ENCODE peak calls at places on chromosomes 6 and 20, in eight cellular contexts. X is DND-41, G is GM23338, D is fibroblast of lung, Q is HCT116, H is H1, K is mammary epithelial cell, O is PC-3. L is an unnamed sample. For H3K79me2, the result is how much of the 10 kb centered on the place peaks cover.

GRCh38 chr20:24670981-24671380 is 201.6 kb downstream of the SYNDIG1 start:
- DNase-seq in X (no peak), G (no peak), D (no peak), Q (no peak), H (no peak), K (no peak), O (no peak), L (peak)

GRCh38 chr20:41365785-41366545 is 653 bp downstream of the EMILIN3 start:
- DNase-seq in X (no peak), G (peak), D (no peak), Q (no peak), H (peak), K (no peak), O (no peak), L (peak)

GRCh38 chr6:153702671-153703070 is 336.4 kb upstream of the OPRM1 start:
- DNase-seq in X (no peak), G (no peak), D (no peak), Q (no peak), H (no peak), K (no peak), O (peak), L (no peak)

GRCh38 chr6:34663887-34664269 is 32.7 kb downstream of the ILRUN start:
- DNase-seq in X (no peak), G (no peak), D (peak), Q (no peak), H (no peak), K (no peak), O (no peak), L (no peak)

GRCh38 chr6:142913511-142914047 is 31.4 kb downstream of the HIVEP2 start:
- DNase-seq in X (peak), G (no peak), D (no peak), Q (no peak), H (no peak), K (no peak), O (no peak), L (no peak)

GRCh38 chr20:51347871-51348270 is 194.6 kb downstream of the NFATC2 start:
- DNase-seq in X (no peak), G (no peak), D (no peak), Q (no peak), H (no peak), K (no peak), O (no peak), L (no peak)

GRCh38 chr20:17898548-17898994 is 70.0 kb downstream of the SNX5 start:
- DNase-seq in X (peak), G (peak), D (peak), Q (peak), H (peak), K (peak), O (peak), L (peak)

GRCh38 chr6:156828280-156828703 is 51.1 kb downstream of the ARID1B start:
- DNase-seq in X (no peak), G (no peak), D (peak), Q (peak), H (no peak), K (peak), O (peak), L (peak)

GRCh38 chr20:1844723-1845523 is 50.3 kb upstream of the SIRPA start:
- DNase-seq in X (no peak), G (no peak), D (peak), Q (no peak), H (no peak), K (no peak), O (no peak), L (no peak)

GRCh38 chr6:53263915-53264314 is 84.8 kb downstream of the ELOVL5 start:
- DNase-seq in X (no peak), G (no peak), D (peak), Q (no peak), H (no peak), K (no peak), O (no peak), L (peak)

GRCh38 chr6:118744261-118744941 is 93.0 kb upstream of the CEP85L start:
- DNase-seq in X (no peak), G (no peak), D (peak), Q (no peak), H (no peak), K (peak), O (no peak), L (peak)

GRCh38 chr6:56329296-56330050 is 82.1 kb upstream of the COL21A1 start:
- DNase-seq in X (no peak), G (no peak), D (peak), Q (no peak), H (no peak), K (no peak), O (no peak), L (peak)

GRCh38 chr6:113457156-113457555 is 400.0 kb upstream of the MARCKS start:
- DNase-seq in X (no peak), G (no peak), D (peak), Q (no peak), H (no peak), K (no peak), O (no peak), L (peak)

GRCh38 chr20:9068896-9069663 is at the start of gene PLCB4:
- DNase-seq in X (peak), G (peak), D (peak), Q (no peak), H (peak), K (peak), O (peak), L (peak)

GRCh38 chr20:48912065-48912464 is 9.4 kb upstream of the ARFGEF2 start:
- DNase-seq in X (no peak), G (no peak), D (no peak), Q (no peak), H (no peak), K (no peak), O (no peak), L (no peak)

GRCh38 chr6:157921685-157922367 is 59.8 kb upstream of the SYNJ2 start:
- DNase-seq in X (no peak), G (no peak), D (peak), Q (no peak), H (no peak), K (no peak), O (no peak), L (peak)

GRCh38 chr20:23245553-23246128 is 105.0 kb upstream of the NXT1 start:
- DNase-seq in X (peak), G (peak), D (peak), Q (no peak), H (peak), K (peak), O (peak), L (no peak)

GRCh38 chr20:5770240-5770986 is 20.2 kb downstream of the SHLD1 start:
- DNase-seq in X (no peak), G (no peak), D (no peak), Q (no peak), H (no peak), K (no peak), O (no peak), L (no peak)

GRCh38 chr6:161088676-161089328 is 97.2 kb downstream of the MAP3K4 start:
- DNase-seq in X (peak), G (peak), D (peak), Q (no peak), H (no peak), K (no peak), O (no peak), L (peak)

GRCh38 chr6:159110013-159110412 is 59.2 kb upstream of the FNDC1 start:
- DNase-seq in X (peak), G (peak), D (peak), Q (peak), H (peak), K (peak), O (peak), L (peak)

GRCh38 chr20:2220298-2220697 is 75.5 kb upstream of the TGM3 start:
- DNase-seq in X (no peak), G (no peak), D (no peak), Q (no peak), H (no peak), K (no peak), O (no peak), L (no peak)

GRCh38 chr6:85468326-85468725 is 18.4 kb downstream of the NT5E start:
- DNase-seq in X (no peak), G (no peak), D (no peak), Q (no peak), H (no peak), K (peak), O (no peak), L (no peak)

GRCh38 chr6:5173862-5174643 is 86.7 kb downstream of the LYRM4 start:
- DNase-seq in X (peak), G (peak), D (peak), Q (no peak), H (no peak), K (no peak), O (no peak), L (no peak)

GRCh38 chr20:46078954-46079353 is 10.8 kb downstream of the NCOA5 start:
- DNase-seq in X (no peak), G (no peak), D (no peak), Q (no peak), H (no peak), K (no peak), O (no peak), L (no peak)
- H3K79me2 ChIP-seq in X (half or more), G (half or more), D (half or more), Q (half or more), H (half or more), K (half or more), O (half or more), L (half or more)

DNA sequence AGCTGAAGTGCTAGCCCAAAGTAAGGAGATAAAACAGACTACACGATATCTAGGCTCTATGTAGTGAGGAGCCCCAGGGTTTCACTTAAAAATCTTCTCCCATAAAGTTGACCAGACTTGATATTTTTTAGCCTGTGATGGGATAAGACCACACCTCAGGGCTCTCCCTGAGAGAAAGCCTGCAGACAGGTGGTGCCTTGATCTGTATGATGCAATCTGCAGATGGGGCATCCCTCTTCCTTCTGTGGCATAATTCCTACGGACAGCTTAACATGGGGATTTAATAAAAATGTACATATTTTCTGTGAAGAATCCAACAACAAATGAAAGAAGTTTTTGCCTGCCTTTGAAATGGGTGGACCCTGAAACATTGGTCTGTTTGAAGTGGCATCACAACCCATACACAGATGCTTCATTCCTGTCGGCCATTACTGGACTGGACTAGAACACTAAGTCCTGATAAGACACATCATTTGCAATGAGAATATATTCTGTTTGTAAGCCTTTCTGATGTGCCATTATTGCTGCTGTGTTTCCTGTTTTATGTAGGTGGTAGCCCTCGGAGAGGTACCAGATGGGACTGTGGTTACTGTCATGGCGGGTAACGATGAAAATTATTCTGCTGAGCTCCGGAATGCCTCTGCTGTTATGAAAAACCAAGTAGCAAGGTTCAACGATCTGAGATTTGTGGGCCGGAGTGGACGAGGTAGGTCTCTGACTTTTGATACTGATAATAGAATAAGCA is 53.8 kb upstream of the SUPT3H start:
- DNase-seq in X (no peak), G (no peak), D (no peak), Q (no peak), H (no peak), K (no peak), O (no peak), L (no peak)
- H3K79me2 ChIP-seq in X (under half), G (under half), D (under half), Q (under half), H (under half), K (under half), O (under half), L (half or more)

DNA sequence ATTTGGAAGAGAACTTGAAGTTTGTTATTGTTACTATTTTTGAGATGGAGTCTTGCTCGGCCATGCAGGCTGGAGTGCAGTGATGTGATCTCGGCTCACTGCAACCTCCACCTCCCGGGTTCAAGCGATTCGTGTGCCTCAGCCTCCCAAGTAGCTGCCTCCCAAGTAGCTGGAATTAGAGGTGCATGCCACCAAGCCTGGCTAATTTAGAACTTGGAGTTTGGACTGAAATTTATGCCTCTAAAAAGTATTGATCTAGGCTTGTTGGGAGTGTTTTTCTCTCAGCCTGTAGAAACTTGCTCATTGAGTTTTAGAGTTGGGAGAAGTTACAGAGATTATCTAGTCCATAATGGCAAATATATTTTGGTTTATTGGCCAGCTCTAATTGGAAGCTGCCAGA is 4.1 kb downstream of the ITCH start:
- DNase-seq in X (no peak), G (no peak), D (no peak), Q (no peak), H (no peak), K (no peak), O (no peak), L (no peak)
- H3K79me2 ChIP-seq in X (half or more), G (half or more), D (half or more), Q (half or more), H (half or more), K (half or more), O (half or more), L (half or more)

GRCh38 chr6:20437639-20438038 is 36.0 kb downstream of the E2F3 start:
- DNase-seq in X (no peak), G (no peak), D (no peak), Q (no peak), H (no peak), K (no peak), O (no peak), L (no peak)

GRCh38 chr6:20439558-20439957 is 37.9 kb downstream of the E2F3 start:
- DNase-seq in X (no peak), G (no peak), D (no peak), Q (no peak), H (no peak), K (no peak), O (no peak), L (no peak)

GRCh38 chr6:20440291-20440690 is 38.6 kb downstream of the E2F3 start:
- DNase-seq in X (no peak), G (no peak), D (no peak), Q (no peak), H (no peak), K (no peak), O (no peak), L (peak)

GRCh38 chr6:20436719-20437118 is 35.0 kb downstream of the E2F3 start:
- DNase-seq in X (no peak), G (no peak), D (no peak), Q (no peak), H (no peak), K (no peak), O (no peak), L (no peak)

DNA sequence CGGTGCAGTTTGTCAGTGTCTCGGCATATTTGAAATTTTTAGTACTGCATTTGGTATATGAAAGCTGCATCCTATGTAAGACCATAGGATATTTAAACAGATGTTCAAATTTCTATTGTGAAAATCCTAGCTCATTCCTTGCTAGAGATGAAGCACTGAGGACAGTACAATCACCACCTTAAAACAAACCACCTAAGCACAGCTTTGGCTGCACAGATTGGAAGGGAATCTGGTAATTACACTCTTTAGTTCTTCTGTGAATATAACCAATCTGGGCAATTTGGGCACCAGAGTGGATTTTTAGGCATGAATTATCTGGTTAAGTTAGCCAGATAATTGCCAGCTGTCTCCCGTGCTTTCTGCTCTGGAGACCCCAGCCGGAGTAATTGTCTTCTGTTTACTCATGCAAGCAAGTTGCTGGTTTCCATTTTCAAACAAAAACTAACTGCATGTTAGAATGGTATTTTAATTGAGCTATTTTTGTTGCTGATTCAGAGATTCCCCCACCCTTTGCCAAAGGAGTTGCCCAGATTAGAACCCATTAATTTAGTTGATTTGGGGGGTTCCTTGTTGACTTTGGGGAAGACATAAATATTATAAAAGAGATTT is 36.9 kb downstream of the E2F3 start:
- DNase-seq in X (no peak), G (no peak), D (no peak), Q (no peak), H (no peak), K (no peak), O (no peak), L (peak)
- H3K79me2 ChIP-seq in X (half or more), G (half or more), D (under half), Q (half or more), H (half or more), K (half or more), O (half or more), L (half or more)

GRCh38 chr6:169234634-169235033 is 19.0 kb downstream of the THBS2 start:
- DNase-seq in X (no peak), G (no peak), D (no peak), Q (no peak), H (no peak), K (no peak), O (no peak), L (no peak)

GRCh38 chr6:169231790-169232506 is 21.7 kb downstream of the THBS2 start:
- DNase-seq in X (no peak), G (no peak), D (no peak), Q (no peak), H (peak), K (no peak), O (no peak), L (no peak)

GRCh38 chr6:169232507-169232931 is 21.1 kb downstream of the THBS2 start:
- DNase-seq in X (no peak), G (no peak), D (no peak), Q (no peak), H (no peak), K (no peak), O (no peak), L (no peak)

GRCh38 chr6:169233832-169234231 is 19.8 kb downstream of the THBS2 start:
- DNase-seq in X (no peak), G (no peak), D (no peak), Q (no peak), H (no peak), K (no peak), O (no peak), L (no peak)

DNA sequence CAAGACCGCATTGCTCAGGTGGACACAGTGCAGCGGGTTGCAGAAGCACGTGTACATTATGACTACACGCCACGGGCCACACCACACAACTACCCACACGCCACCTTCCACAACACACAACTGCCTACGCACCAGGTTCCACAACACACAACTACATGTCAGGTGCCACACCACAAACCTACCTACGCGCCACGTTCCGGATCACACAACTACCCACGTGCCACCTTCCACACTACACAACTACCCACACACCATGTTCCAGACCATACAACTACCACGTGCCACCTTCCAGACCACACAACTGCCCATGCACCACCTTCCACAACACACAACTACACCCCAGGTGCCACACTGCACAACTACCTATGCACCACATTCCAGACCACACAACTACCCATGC is 20.5 kb downstream of the THBS2 start:
- DNase-seq in X (no peak), G (no peak), D (no peak), Q (no peak), H (no peak), K (no peak), O (no peak), L (no peak)
- H3K79me2 ChIP-seq in X (under half), G (under half), D (under half), Q (under half), H (under half), K (under half), O (under half), L (under half)

DNA sequence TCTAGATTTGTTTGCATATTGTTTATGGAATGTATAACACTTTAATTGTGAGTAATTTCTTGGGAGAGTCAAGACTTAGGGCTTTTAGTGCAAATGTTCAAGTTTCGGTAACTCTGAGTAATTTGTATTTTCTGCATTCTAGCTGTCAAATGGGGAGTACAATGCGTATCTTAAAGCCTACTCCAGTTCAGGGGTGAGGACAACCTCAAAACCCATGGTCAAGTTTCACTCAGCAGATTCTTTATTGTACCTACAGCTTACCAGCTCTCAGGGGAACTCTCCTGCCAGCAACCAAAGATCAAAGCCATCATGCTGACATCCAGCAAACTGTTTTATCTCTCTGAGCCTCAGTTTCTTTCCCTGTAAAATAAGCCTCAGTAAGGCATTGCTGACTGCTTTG is 458.6 kb upstream of the JARID2 start:
- DNase-seq in X (no peak), G (no peak), D (no peak), Q (no peak), H (no peak), K (no peak), O (no peak), L (no peak)
- H3K79me2 ChIP-seq in X (under half), G (under half), D (under half), Q (under half), H (under half), K (under half), O (under half), L (under half)

GRCh38 chr6:9461161-9461560 is 953.7 kb downstream of the TFAP2A start:
- DNase-seq in X (no peak), G (no peak), D (no peak), Q (no peak), H (no peak), K (no peak), O (no peak), L (no peak)

GRCh38 chr6:9463311-9463710 is 951.6 kb downstream of the TFAP2A start:
- DNase-seq in X (no peak), G (no peak), D (no peak), Q (no peak), H (no peak), K (no peak), O (peak), L (no peak)

GRCh38 chr6:9467746-9468145 is 947.1 kb downstream of the TFAP2A start:
- DNase-seq in X (no peak), G (no peak), D (peak), Q (no peak), H (no peak), K (no peak), O (peak), L (no peak)

GRCh38 chr6:9464583-9464982 is 950.3 kb downstream of the TFAP2A start:
- DNase-seq in X (no peak), G (no peak), D (no peak), Q (no peak), H (no peak), K (no peak), O (no peak), L (no peak)
- H3K79me2 ChIP-seq in X (under half), G (under half), D (under half), Q (under half), H (under half), K (under half), O (under half), L (under half)

GRCh38 chr20:32556312-32557184 is 28.6 kb downstream of the NOL4L start:
- DNase-seq in X (no peak), G (no peak), D (no peak), Q (no peak), H (no peak), K (no peak), O (no peak), L (no peak)
- H3K79me2 ChIP-seq in X (half or more), G (under half), D (under half), Q (under half), H (under half), K (under half), O (under half), L (under half)